ENCODE peak calls at places on chromosomes 11 and 22, in five cellular contexts. I is K562, O is SK-N-SH, N is HepG2, H is GM12878. J is an unnamed sample.

GRCh38 chr22:30191049-30191701 is 55.4 kb downstream of the LIF start:
- DNase-seq in N (peak), I (no peak), H (no peak), O (no peak), J (no peak)

GRCh38 chr22:49392841-49393510 is 434.7 kb downstream of the BRD1 start:
- DNase-seq in O (no peak), N (no peak), H (no peak), I (no peak), J (no peak)

GRCh38 chr22:43754176-43754575 is 57.9 kb downstream of the EFCAB6 start:
- DNase-seq in N (no peak), H (no peak), I (no peak), O (no peak), J (no peak)

GRCh38 chr11:132114185-132114584 is 743.8 kb downstream of the NTM start:
- DNase-seq in N (no peak), H (no peak), O (peak), I (no peak), J (peak)

GRCh38 chr11:58805065-58805464 is 39.4 kb downstream of the GLYATL2 start:
- DNase-seq in O (no peak), N (no peak), H (no peak), I (no peak), J (no peak)

GRCh38 chr11:133801356-133801755 is 44.0 kb downstream of the SPATA19 start:
- DNase-seq in H (no peak), I (no peak), N (no peak), O (no peak), J (no peak)

GRCh38 chr11:134398079-134398444 is 14.0 kb downstream of the B3GAT1 start:
- DNase-seq in O (no peak), H (no peak), N (no peak), I (no peak), J (no peak)

GRCh38 chr11:62340269-62340901 is 3.1 kb downstream of the ASRGL1 start:
- DNase-seq in O (peak), I (peak), N (peak), H (peak), J (peak)

GRCh38 chr11:115911656-115912055 is 407.4 kb upstream of the CADM1 start:
- DNase-seq in N (no peak), O (peak), I (no peak), H (no peak), J (no peak)

GRCh38 chr22:42764895-42765363 is 44.3 kb upstream of the A4GALT start:
- DNase-seq in O (no peak), I (no peak), H (no peak), N (no peak), J (no peak)

GRCh38 chr22:38953577-38954413 is 3.6 kb upstream of the APOBEC3A start:
- DNase-seq in O (no peak), H (peak), I (no peak), N (no peak), J (no peak)

GRCh38 chr11:7571640-7572000 is 57.8 kb downstream of the PPFIBP2 start:
- DNase-seq in I (peak), N (peak), H (no peak), O (peak), J (peak)

GRCh38 chr11:93773601-93774200 is 10.4 kb upstream of the MED17 start:
- DNase-seq in I (no peak), N (no peak), H (no peak), O (no peak), J (no peak)

GRCh38 chr11:33891714-33892327 is at the start of gene LMO2:
- DNase-seq in O (no peak), N (no peak), H (no peak), I (peak), J (no peak)

GRCh38 chr11:100727410-100727809 is 40.3 kb downstream of the ARHGAP42 start:
- DNase-seq in H (no peak), I (no peak), O (no peak), N (no peak), J (no peak)

GRCh38 chr22:30044369-30044768 is 35.9 kb upstream of the HORMAD2 start:
- DNase-seq in O (peak), N (peak), I (no peak), H (no peak), J (no peak)

GRCh38 chr22:20128902-20129746 is 2.5 kb upstream of the ZDHHC8 start:
- DNase-seq in H (no peak), N (peak), I (peak), O (no peak), J (peak)

GRCh38 chr11:63813563-63814382 is 517 bp downstream of the SPINDOC start:
- DNase-seq in O (peak), I (peak), H (no peak), N (no peak), J (peak)

GRCh38 chr11:93526691-93527583 is 16.3 kb downstream of the SMCO4 start:
- DNase-seq in H (no peak), N (peak), I (no peak), O (no peak), J (no peak)

GRCh38 chr11:34916810-34917780 is 677 bp downstream of the PDHX start:
- DNase-seq in N (no peak), O (no peak), H (no peak), I (peak), J (peak)

GRCh38 chr11:75428989-75429640 is 3.9 kb downstream of the KLHL35 start:
- DNase-seq in O (no peak), N (no peak), I (no peak), H (no peak), J (no peak)

GRCh38 chr22:26433805-26434204 is 4.7 kb downstream of the ASPHD2 start:
- DNase-seq in H (no peak), O (no peak), N (no peak), I (no peak), J (no peak)

GRCh38 chr22:26429458-26430238 is 588 bp downstream of the ASPHD2 start:
- DNase-seq in H (no peak), N (no peak), O (peak), I (no peak), J (peak)

GRCh38 chr22:26430600-26430999 is 1.5 kb downstream of the ASPHD2 start:
- DNase-seq in N (no peak), I (no peak), H (no peak), O (no peak), J (no peak)

GRCh38 chr22:26432619-26433311 is 3.7 kb downstream of the ASPHD2 start:
- DNase-seq in O (no peak), H (peak), N (no peak), I (no peak), J (no peak)

DNA sequence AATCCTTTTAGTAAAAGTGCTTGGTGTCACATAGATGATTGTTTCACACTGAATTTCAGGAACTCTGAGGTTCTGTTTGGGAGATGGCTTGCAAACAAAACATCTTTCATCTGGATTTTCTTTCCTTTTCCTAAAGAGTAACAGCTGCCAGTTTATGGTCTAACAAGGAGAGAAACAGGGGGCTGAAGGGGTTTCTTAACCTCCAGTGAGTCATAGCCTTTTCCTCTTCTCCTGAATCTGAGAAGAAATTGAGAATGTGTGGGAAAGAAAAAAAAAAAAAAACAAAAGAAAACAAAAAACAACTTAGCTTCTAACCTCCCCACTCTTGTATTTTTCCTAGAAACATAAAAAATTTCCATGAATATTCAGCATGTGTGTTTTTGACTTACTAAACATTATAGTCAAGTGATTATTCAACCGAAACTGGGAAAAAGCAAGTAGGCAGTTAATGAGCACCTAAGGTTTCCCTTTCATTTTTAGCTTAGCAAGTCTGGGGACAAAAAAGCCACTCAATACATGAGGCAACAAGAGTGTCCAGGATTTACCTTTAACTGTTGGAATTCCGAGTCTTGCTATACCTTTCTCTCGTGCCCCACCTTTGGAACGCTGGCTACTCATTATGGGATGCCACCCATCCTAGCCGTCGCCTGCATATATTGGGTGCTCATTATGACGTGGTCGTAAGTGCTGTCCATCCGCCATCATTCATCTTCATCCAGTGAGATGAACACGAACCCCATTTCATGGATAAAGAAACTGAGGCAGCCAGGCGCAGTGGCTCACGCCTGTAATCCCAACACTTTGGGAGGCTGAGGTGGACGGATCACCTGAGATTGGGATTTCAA is 2.3 kb downstream of the ASPHD2 start:
- DNase-seq in O (no peak), H (peak), I (no peak), N (no peak), J (no peak)
- TF ChIP-seq FOXM1 in O (no peak), H (no peak), I (no peak), N (no peak), J (no peak)

DNA sequence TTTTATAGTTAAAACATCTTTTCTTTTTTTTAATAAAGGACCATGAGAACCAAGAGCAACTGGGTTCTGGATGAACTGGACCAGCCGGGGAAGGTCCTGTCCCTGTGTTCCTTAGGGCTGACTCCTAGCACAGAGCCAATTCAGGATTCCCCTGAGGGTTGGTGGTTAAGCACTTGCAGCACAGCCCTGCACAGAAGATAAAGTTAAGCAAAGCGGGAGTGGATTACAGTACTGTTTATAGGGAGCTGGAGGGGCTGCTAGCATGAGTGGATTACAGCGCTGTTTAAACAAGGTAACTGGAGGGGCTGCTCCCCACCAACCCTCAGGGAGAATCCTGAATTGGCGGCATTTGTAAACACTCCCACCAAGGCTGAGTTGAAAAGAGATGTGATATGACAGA is 90.6 kb downstream of the CELSR1 start:
- DNase-seq in O (no peak), I (no peak), N (no peak), H (no peak), J (peak)
- TF ChIP-seq FOXM1 in O (no peak), I (no peak), N (no peak), H (no peak), J (no peak)

GRCh38 chr11:124796312-124796711 is 3.9 kb downstream of the MSANTD2 start:
- DNase-seq in O (no peak), H (no peak), N (no peak), I (no peak), J (no peak)

GRCh38 chr11:124799384-124800225 is 601 bp downstream of the MSANTD2 start:
- DNase-seq in N (no peak), I (peak), H (no peak), O (peak), J (peak)

GRCh38 chr11:124801014-124801413 is 808 bp upstream of the MSANTD2 start:
- DNase-seq in N (no peak), H (no peak), I (no peak), O (peak), J (no peak)

GRCh38 chr11:124800226-124800929 is at the start of gene MSANTD2:
- DNase-seq in O (peak), N (peak), H (no peak), I (peak), J (peak)

GRCh38 chr11:124798991-124799383 is 1.2 kb downstream of the MSANTD2 start:
- DNase-seq in O (peak), I (no peak), N (no peak), H (no peak), J (peak)
- TF ChIP-seq FOXM1 in O (no peak), I (no peak), N (no peak), H (no peak), J (no peak)

GRCh38 chr22:37633693-37634504 is 5.6 kb upstream of the SH3BP1 start:
- DNase-seq in N (peak), O (peak), H (peak), I (peak), J (no peak)

GRCh38 chr22:37636186-37636948 is 3.1 kb upstream of the SH3BP1 start:
- DNase-seq in N (no peak), O (no peak), I (no peak), H (no peak), J (no peak)

GRCh38 chr22:37633082-37633692 is 6.3 kb upstream of the SH3BP1 start:
- DNase-seq in N (no peak), O (no peak), H (peak), I (no peak), J (no peak)

GRCh38 chr22:37635157-37635556 is 4.3 kb upstream of the SH3BP1 start:
- DNase-seq in N (no peak), H (no peak), O (no peak), I (no peak), J (no peak)

GRCh38 chr22:37634505-37635002 is 4.9 kb upstream of the SH3BP1 start:
- DNase-seq in O (peak), N (no peak), I (peak), H (no peak), J (no peak)
- TF ChIP-seq FOXM1 in O (no peak), N (no peak), I (no peak), H (no peak), J (no peak)

DNA sequence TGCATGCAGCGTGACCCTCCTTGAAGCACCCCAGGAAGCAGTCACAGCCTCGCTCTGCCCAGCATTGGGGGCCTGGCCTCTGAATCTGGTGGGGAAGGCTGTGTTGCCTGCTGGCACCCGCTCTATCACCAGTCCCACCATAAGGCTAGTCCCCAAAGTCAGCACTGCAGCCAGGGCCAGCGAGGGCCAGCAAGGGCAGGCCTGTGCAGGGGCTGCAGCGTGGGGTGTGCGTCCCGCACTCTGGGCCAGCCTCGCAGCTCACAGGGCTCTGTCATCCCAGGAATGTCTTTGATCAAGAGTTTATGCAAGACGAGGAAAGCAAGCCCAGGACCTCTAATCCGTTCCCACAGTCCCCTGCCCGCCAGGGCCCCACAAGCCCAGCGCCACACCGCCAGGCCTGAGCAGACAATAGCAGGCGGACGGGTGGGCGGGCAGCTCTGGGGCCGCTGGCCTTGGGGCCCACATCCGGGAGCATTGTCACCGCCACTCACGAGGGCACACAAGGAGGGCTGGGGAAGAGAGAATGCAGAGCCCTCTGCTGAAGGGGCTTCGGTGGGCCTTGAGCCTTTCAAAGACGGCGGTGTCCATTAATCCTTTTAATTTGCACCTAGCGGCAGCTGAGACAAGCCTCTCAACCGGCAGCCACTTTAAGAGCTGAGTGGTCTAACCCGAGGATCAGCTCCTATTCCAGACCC is 17.1 kb downstream of the LTO1 start:
- DNase-seq in N (peak), O (peak), I (no peak), H (no peak), J (no peak)
- TF ChIP-seq FOXM1 in N (no peak), O (no peak), I (no peak), H (no peak), J (no peak)

DNA sequence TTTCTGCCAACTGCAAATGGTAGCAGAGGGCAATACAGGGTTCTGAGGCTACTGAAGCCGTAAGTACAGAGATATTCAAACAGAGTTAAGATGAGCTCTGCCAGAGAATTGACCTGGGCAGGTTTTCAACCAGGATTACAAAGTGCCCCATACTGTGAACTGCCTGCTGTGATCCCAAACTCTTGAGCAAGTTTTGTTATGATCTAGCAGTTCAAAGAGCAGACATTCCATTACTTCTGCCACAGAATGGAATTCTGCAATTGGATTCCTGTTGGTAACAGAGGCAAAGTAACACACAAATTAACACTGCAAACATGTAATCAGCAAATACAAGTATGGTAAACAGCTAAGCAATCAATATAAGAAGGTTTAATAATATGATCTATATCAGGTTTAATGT is 31.2 kb downstream of the ALG9 start:
- DNase-seq in N (peak), O (no peak), I (no peak), H (no peak), J (no peak)
- TF ChIP-seq FOXM1 in N (no peak), O (no peak), I (no peak), H (no peak), J (no peak)

DNA sequence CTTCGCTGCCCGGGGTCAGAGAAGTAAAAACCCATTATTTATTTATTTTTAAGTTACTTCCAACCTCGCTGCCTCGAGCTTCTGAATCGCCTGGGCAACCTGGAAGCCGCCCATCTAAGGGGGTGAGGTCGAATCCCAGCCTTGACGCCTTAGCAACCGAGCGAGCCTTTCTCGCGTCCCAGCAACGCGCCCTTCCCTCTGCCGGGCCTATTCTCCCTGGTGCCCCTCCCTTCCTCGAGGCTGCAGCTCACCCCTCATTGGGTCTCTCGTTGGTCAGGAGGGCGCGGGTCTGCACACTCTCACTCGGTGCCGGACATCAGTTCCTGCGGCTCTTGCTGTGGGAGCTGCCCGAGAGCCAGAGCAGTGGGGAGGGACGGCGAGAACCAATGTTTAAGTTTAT is at the start of gene CCDC81:
- DNase-seq in I (no peak), O (no peak), H (no peak), N (no peak), J (no peak)
- TF ChIP-seq FOXM1 in I (no peak), O (no peak), H (no peak), N (no peak), J (no peak)

DNA sequence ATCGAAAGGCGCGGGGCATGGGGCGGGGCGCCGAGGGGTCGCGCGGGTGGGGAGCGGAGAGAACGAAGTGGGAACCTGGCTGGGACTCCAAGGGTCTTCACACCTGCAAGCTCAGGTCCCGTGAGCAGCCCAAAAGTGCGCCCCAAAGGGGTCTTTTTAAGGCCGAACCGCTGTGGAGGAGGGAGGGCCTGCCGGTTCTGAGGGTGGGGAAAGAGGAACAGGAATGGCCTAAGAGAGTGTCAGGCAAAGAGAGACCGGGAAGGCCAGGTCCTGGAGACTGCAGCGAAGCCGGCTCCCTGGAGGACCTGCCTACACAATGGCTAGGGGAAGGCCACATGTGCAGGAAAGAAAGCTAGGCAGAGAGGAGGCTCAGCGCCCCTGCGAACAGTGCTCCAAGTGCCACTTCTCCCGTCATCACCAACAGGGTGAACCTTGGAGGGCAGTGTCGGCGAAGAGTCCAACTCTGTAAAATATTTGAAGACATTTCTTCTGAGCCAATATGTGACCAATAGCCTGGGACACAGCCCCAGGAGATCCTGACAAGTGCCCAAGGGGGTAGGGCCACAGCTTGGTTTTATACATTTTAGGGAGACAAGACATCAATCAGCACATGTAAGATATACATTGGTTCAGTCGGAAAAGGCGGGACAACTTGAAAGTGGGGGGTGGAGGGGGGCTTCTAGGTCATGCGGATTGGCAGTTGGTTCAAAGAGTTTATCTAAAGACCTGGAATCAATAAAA is 710 bp upstream of the DGCR2 start:
- DNase-seq in O (peak), N (no peak), H (no peak), I (peak), J (peak)
- TF ChIP-seq FOXM1 in O (no peak), N (no peak), H (no peak), I (no peak), J (no peak)

GRCh38 chr11:69891421-69892236 is 72.4 kb upstream of the FGF3 start:
- DNase-seq in H (no peak), I (no peak), N (peak), O (no peak), J (no peak)
- TF ChIP-seq FOXM1 in H (no peak), I (no peak), N (no peak), O (no peak), J (no peak)

J was measured in HEK293T.